ENCODE peak calls at places on chromosomes 2 and 18, in six cellular contexts. W is Ammon's horn, R is left ventricle myocardium inferior, G is HT1080, C is GM19239, M is RPMI8226. Q is an unnamed sample.

GRCh38 chr18:44096016-44096415 is 584.7 kb upstream of the SETBP1 start:
- DNase-seq in W (no peak), R (no peak), G (peak), C (no peak), M (no peak), Q (no peak)

GRCh38 chr2:109173311-109174171 is 44.5 kb downstream of the SH3RF3 start:
- DNase-seq in W (peak), R (peak), G (no peak), C (no peak), M (no peak), Q (no peak)

GRCh38 chr2:182594286-182594685 is 121.8 kb upstream of the DNAJC10 start:
- DNase-seq in W (no peak), R (no peak), G (no peak), C (no peak), M (no peak), Q (no peak)

GRCh38 chr2:48134704-48135103 is 228.4 kb upstream of the FBXO11 start:
- DNase-seq in W (no peak), R (no peak), G (no peak), C (no peak), M (no peak), Q (no peak)

GRCh38 chr2:80053522-80054338 is 250.8 kb downstream of the LRRTM1 start:
- DNase-seq in W (no peak), R (no peak), G (no peak), C (no peak), M (no peak), Q (no peak)

GRCh38 chr2:56287508-56287907 is 103.7 kb downstream of the CCDC85A start:
- DNase-seq in W (no peak), R (no peak), G (no peak), C (no peak), M (no peak), Q (no peak)

GRCh38 chr2:163469561-163469962 is 266.2 kb downstream of the FIGN start:
- DNase-seq in W (no peak), R (no peak), G (no peak), C (no peak), M (no peak), Q (peak)

GRCh38 chr18:35139517-35139916 is 98.3 kb downstream of the MAPRE2 start:
- DNase-seq in W (no peak), R (no peak), G (no peak), C (no peak), M (no peak), Q (no peak)

GRCh38 chr2:168920504-168921157 is 19.5 kb downstream of the G6PC2 start:
- DNase-seq in W (no peak), R (no peak), G (peak), C (peak), M (peak), Q (no peak)

GRCh38 chr2:191740016-191740419 is 62.1 kb downstream of the NABP1 start:
- DNase-seq in W (no peak), R (no peak), G (no peak), C (no peak), M (peak), Q (no peak)

GRCh38 chr2:3565117-3565516 is 7.0 kb upstream of the RNASEH1 start:
- DNase-seq in W (no peak), R (no peak), G (no peak), C (no peak), M (no peak), Q (no peak)

GRCh38 chr2:113157897-113158753 is 15.6 kb upstream of the PSD4 start:
- DNase-seq in W (no peak), R (no peak), G (peak), C (no peak), M (no peak), Q (no peak)

GRCh38 chr2:29238497-29238896 is 123.3 kb downstream of the CLIP4 start:
- DNase-seq in W (no peak), R (no peak), G (peak), C (peak), M (peak), Q (peak)

GRCh38 chr18:65081786-65082185 is 669.0 kb upstream of the CDH7 start:
- DNase-seq in W (no peak), R (no peak), G (no peak), C (no peak), M (no peak), Q (no peak)

GRCh38 chr2:25545899-25546298 is 127.5 kb downstream of the DTNB start:
- DNase-seq in W (no peak), R (no peak), G (no peak), C (no peak), M (no peak), Q (no peak)

GRCh38 chr2:119678021-119678656 is 862 bp upstream of the TMEM177 start:
- DNase-seq in W (no peak), R (no peak), G (no peak), C (no peak), M (no peak), Q (peak)

GRCh38 chr2:79994161-79994560 is 310.4 kb downstream of the LRRTM1 start:
- DNase-seq in W (no peak), R (no peak), G (no peak), C (no peak), M (no peak), Q (no peak)

GRCh38 chr18:76957384-76958355 is 135.3 kb downstream of the ZNF236 start:
- DNase-seq in W (no peak), R (no peak), G (no peak), C (no peak), M (no peak), Q (no peak)

GRCh38 chr2:168357799-168358504 is 98.1 kb upstream of the CERS6 start:
- DNase-seq in W (no peak), R (no peak), G (no peak), C (no peak), M (no peak), Q (no peak)

GRCh38 chr2:172080641-172081230 is 4.6 kb upstream of the DLX1 start:
- DNase-seq in W (no peak), R (no peak), G (no peak), C (no peak), M (no peak), Q (no peak)

GRCh38 chr2:100623033-100623715 is 60.4 kb downstream of the PDCL3 start:
- DNase-seq in W (no peak), R (no peak), G (no peak), C (no peak), M (no peak), Q (no peak)

GRCh38 chr2:204260162-204260877 is 285.0 kb upstream of the PARD3B start:
- DNase-seq in W (peak), R (peak), G (peak), C (peak), M (peak), Q (peak)

GRCh38 chr2:218354045-218354444 is 2.6 kb upstream of the CATIP start:
- DNase-seq in W (no peak), R (no peak), G (no peak), C (no peak), M (no peak), Q (no peak)

GRCh38 chr18:21441670-21442069 is 158.8 kb downstream of the ESCO1 start:
- DNase-seq in W (no peak), R (no peak), G (no peak), C (no peak), M (no peak), Q (no peak)

GRCh38 chr2:196440413-196440812 is 199.1 kb upstream of the CCDC150 start:
- DNase-seq in W (no peak), R (no peak), G (no peak), C (no peak), M (no peak), Q (no peak)

GRCh38 chr18:3995476-3996102 is 459.5 kb downstream of the DLGAP1 start:
- DNase-seq in W (peak), R (no peak), G (peak), C (no peak), M (peak), Q (peak)

GRCh38 chr2:197240713-197241050 is 69.9 kb downstream of the ANKRD44 start:
- DNase-seq in W (no peak), R (no peak), G (no peak), C (no peak), M (no peak), Q (no peak)

GRCh38 chr18:61891271-61891670 is 1.5 kb downstream of the RNF152 start:
- DNase-seq in W (no peak), R (no peak), G (no peak), C (no peak), M (no peak), Q (no peak)

GRCh38 chr2:217801115-217801531 is 201.7 kb downstream of the TNS1 start:
- DNase-seq in W (no peak), R (peak), G (no peak), C (no peak), M (no peak), Q (no peak)

GRCh38 chr2:41779873-41780272 is 267.9 kb upstream of the PKDCC start:
- DNase-seq in W (no peak), R (no peak), G (no peak), C (no peak), M (no peak), Q (no peak)

GRCh38 chr2:64354857-64355680 is 98.9 kb upstream of the LGALSL start:
- DNase-seq in W (no peak), R (no peak), G (peak), C (no peak), M (no peak), Q (no peak)

GRCh38 chr2:233404227-233404626 is 49.9 kb downstream of the DGKD start:
- DNase-seq in W (no peak), R (no peak), G (peak), C (peak), M (peak), Q (peak)

GRCh38 chr2:68813596-68813995 is 57.6 kb downstream of the BMP10 start:
- DNase-seq in W (no peak), R (no peak), G (no peak), C (no peak), M (no peak), Q (no peak)